ENCODE peak calls at places on chromosomes 1 and 21, in five cellular contexts. E, Q, O, U and J are unnamed samples.

GRCh38 chr1:47190807-47191206 is 971 bp upstream of the PDZK1IP1 start:
- DNase-seq in E (no peak), Q (no peak), O (no peak), U (no peak), J (no peak)

GRCh38 chr1:35717911-35718476 is 690 bp downstream of the C1orf216 start:
- DNase-seq in E (peak), Q (no peak), O (no peak), U (no peak), J (no peak)

GRCh38 chr1:183167676-183168075 is 18.4 kb upstream of the LAMC2 start:
- DNase-seq in E (no peak), Q (no peak), O (no peak), U (no peak), J (no peak)

GRCh38 chr21:28148400-28149064 is 844.1 kb downstream of the LTN1 start:
- DNase-seq in E (peak), Q (no peak), O (no peak), U (no peak), J (no peak)

GRCh38 chr1:35428360-35428759 is 128.8 kb downstream of the KIAA0319L start:
- DNase-seq in E (no peak), Q (no peak), O (no peak), U (no peak), J (no peak)

GRCh38 chr1:107575226-107575625 is 389.8 kb downstream of the VAV3 start:
- DNase-seq in E (no peak), Q (no peak), O (no peak), U (no peak), J (no peak)

GRCh38 chr1:85343612-85344255 is 67.3 kb upstream of the BCL10 start:
- DNase-seq in E (no peak), Q (no peak), O (no peak), U (no peak), J (no peak)

GRCh38 chr1:96926176-96926575 is 204.6 kb downstream of the PTBP2 start:
- DNase-seq in E (no peak), Q (no peak), O (no peak), U (no peak), J (no peak)

GRCh38 chr1:78045850-78046778 is at the start of gene GIPC2:
- DNase-seq in E (peak), Q (peak), O (no peak), U (no peak), J (peak)